ENCODE peak calls at places on chromosomes 3 and 15, in five cellular contexts. One of them, this sample, is unnamed.

GRCh38 chr3:113439576-113439975 is 1.7 kb downstream of the CFAP44 start:
- DNase-seq in choroid plexus epithelial cell: peak; percentile 11
- DNase-seq in colonic mucosa: no peak
- DNase-seq in body of pancreas: no peak
- DNase-seq in HL-60: no peak
- DNase-seq in this sample: peak; percentile 4

GRCh38 chr3:33807190-33807589 is 8.8 kb downstream of the PDCD6IP start:
- DNase-seq in HL-60: no peak
- DNase-seq in body of pancreas: peak; percentile 55
- DNase-seq in choroid plexus epithelial cell: no peak
- DNase-seq in colonic mucosa: peak; percentile 75
- DNase-seq in this sample: no peak

GRCh38 chr3:21642433-21642832 is 108.6 kb downstream of the ZNF385D start:
- DNase-seq in choroid plexus epithelial cell: no peak
- DNase-seq in HL-60: no peak
- DNase-seq in colonic mucosa: no peak
- DNase-seq in body of pancreas: no peak
- DNase-seq in this sample: no peak

GRCh38 chr15:70566047-70566835 is 197.1 kb downstream of the UACA start:
- DNase-seq in choroid plexus epithelial cell: peak; percentile 57
- DNase-seq in body of pancreas: no peak
- DNase-seq in colonic mucosa: no peak
- DNase-seq in HL-60: no peak
- DNase-seq in this sample: no peak

GRCh38 chr15:90376789-90377188 is 11.3 kb upstream of the IQGAP1 start:
- DNase-seq in colonic mucosa: no peak
- DNase-seq in choroid plexus epithelial cell: no peak
- DNase-seq in HL-60: peak; percentile 60
- DNase-seq in body of pancreas: no peak
- DNase-seq in this sample: no peak

GRCh38 chr3:22959593-22959992 is 243.5 kb upstream of the UBE2E2 start:
- DNase-seq in body of pancreas: no peak
- DNase-seq in HL-60: no peak
- DNase-seq in colonic mucosa: no peak
- DNase-seq in choroid plexus epithelial cell: no peak
- DNase-seq in this sample: no peak

GRCh38 chr15:52480990-52481389 is 47.7 kb downstream of the MYO5A start:
- DNase-seq in colonic mucosa: no peak
- DNase-seq in HL-60: no peak
- DNase-seq in body of pancreas: no peak
- DNase-seq in choroid plexus epithelial cell: no peak
- DNase-seq in this sample: no peak

GRCh38 chr15:75966073-75966472 is 46.2 kb downstream of the NRG4 start:
- DNase-seq in colonic mucosa: no peak
- DNase-seq in HL-60: no peak
- DNase-seq in choroid plexus epithelial cell: peak; percentile 87
- DNase-seq in body of pancreas: no peak
- DNase-seq in this sample: no peak

GRCh38 chr15:90701880-90702630 is 15.1 kb upstream of the BLM start:
- DNase-seq in body of pancreas: no peak
- DNase-seq in HL-60: peak; percentile 68
- DNase-seq in choroid plexus epithelial cell: peak; percentile 35
- DNase-seq in colonic mucosa: no peak
- DNase-seq in this sample: no peak

GRCh38 chr15:92907880-92908279 is 7.8 kb downstream of the CHD2 start:
- DNase-seq in choroid plexus epithelial cell: peak; percentile 85
- DNase-seq in HL-60: no peak
- DNase-seq in body of pancreas: no peak
- DNase-seq in colonic mucosa: no peak
- DNase-seq in this sample: peak; percentile 8

GRCh38 chr3:81302045-81302444 is 459.4 kb downstream of the GBE1 start:
- DNase-seq in body of pancreas: peak; percentile 44
- DNase-seq in HL-60: peak; percentile 5
- DNase-seq in colonic mucosa: peak; percentile 29
- DNase-seq in choroid plexus epithelial cell: peak; percentile 80
- DNase-seq in this sample: no peak

GRCh38 chr15:72116680-72117447 is 1.1 kb downstream of the MYO9A start:
- DNase-seq in HL-60: peak; percentile 15
- DNase-seq in colonic mucosa: no peak
- DNase-seq in choroid plexus epithelial cell: peak; percentile 41
- DNase-seq in body of pancreas: peak; percentile 38
- DNase-seq in this sample: peak; percentile 26

GRCh38 chr3:55963611-55964010 is 476.5 kb upstream of the WNT5A start:
- DNase-seq in body of pancreas: no peak
- DNase-seq in HL-60: no peak
- DNase-seq in colonic mucosa: no peak
- DNase-seq in choroid plexus epithelial cell: no peak
- DNase-seq in this sample: no peak

GRCh38 chr3:260911-261310 is 64.3 kb downstream of the CHL1 start:
- DNase-seq in colonic mucosa: no peak
- DNase-seq in body of pancreas: no peak
- DNase-seq in choroid plexus epithelial cell: no peak
- DNase-seq in HL-60: no peak
- DNase-seq in this sample: no peak

GRCh38 chr3:48656061-48656840 is 6.4 kb downstream of the CELSR3 start:
- DNase-seq in colonic mucosa: peak; percentile 88
- DNase-seq in body of pancreas: peak; percentile 93
- DNase-seq in choroid plexus epithelial cell: peak; percentile 60
- DNase-seq in HL-60: peak; percentile 71
- DNase-seq in this sample: peak; percentile 69

GRCh38 chr3:179398574-179399249 is 51.2 kb downstream of the MFN1 start:
- DNase-seq in choroid plexus epithelial cell: peak; percentile 33
- DNase-seq in body of pancreas: no peak
- DNase-seq in colonic mucosa: no peak
- DNase-seq in HL-60: no peak
- DNase-seq in this sample: no peak

GRCh38 chr15:68997930-68998777 is 16.3 kb upstream of the NOX5 start:
- DNase-seq in colonic mucosa: no peak
- DNase-seq in body of pancreas: no peak
- DNase-seq in HL-60: no peak
- DNase-seq in choroid plexus epithelial cell: no peak
- DNase-seq in this sample: no peak

GRCh38 chr3:13655074-13655913 is 106.4 kb downstream of the FBLN2 start:
- DNase-seq in choroid plexus epithelial cell: peak; percentile 32
- DNase-seq in HL-60: no peak
- DNase-seq in colonic mucosa: no peak
- DNase-seq in body of pancreas: peak; percentile 63
- DNase-seq in this sample: no peak

GRCh38 chr3:172687501-172687900 is 23.4 kb downstream of the NCEH1 start:
- DNase-seq in HL-60: no peak
- DNase-seq in choroid plexus epithelial cell: no peak
- DNase-seq in body of pancreas: peak; percentile 30
- DNase-seq in colonic mucosa: no peak
- DNase-seq in this sample: no peak

GRCh38 chr15:48317221-48317620 is 14.0 kb upstream of the DUT start:
- DNase-seq in colonic mucosa: no peak
- DNase-seq in HL-60: no peak
- DNase-seq in body of pancreas: no peak
- DNase-seq in choroid plexus epithelial cell: no peak
- DNase-seq in this sample: no peak

GRCh38 chr15:65791335-65792129 is 561 bp downstream of the DENND4A start:
- DNase-seq in colonic mucosa: peak; percentile 65
- DNase-seq in choroid plexus epithelial cell: peak; percentile 42
- DNase-seq in body of pancreas: peak; percentile 88
- DNase-seq in HL-60: peak; percentile 29
- DNase-seq in this sample: peak; percentile 70

GRCh38 chr15:34644061-34644460 is 60.6 kb upstream of the GOLGA8B start:
- DNase-seq in colonic mucosa: no peak
- DNase-seq in HL-60: no peak
- DNase-seq in body of pancreas: no peak
- DNase-seq in choroid plexus epithelial cell: peak; percentile 99
- DNase-seq in this sample: no peak

GRCh38 chr3:142319094-142319493 is 93.7 kb upstream of the GK5 start:
- DNase-seq in body of pancreas: no peak
- DNase-seq in colonic mucosa: no peak
- DNase-seq in HL-60: no peak
- DNase-seq in choroid plexus epithelial cell: peak; percentile 71
- DNase-seq in this sample: no peak

GRCh38 chr3:137792633-137793271 is 28.6 kb downstream of the SOX14 start:
- DNase-seq in HL-60: peak; percentile 16
- DNase-seq in choroid plexus epithelial cell: peak; percentile 33
- DNase-seq in body of pancreas: peak; percentile 65
- DNase-seq in colonic mucosa: no peak
- DNase-seq in this sample: no peak

GRCh38 chr3:47852604-47853397 is 49.9 kb downstream of the DHX30 start:
- DNase-seq in body of pancreas: no peak
- DNase-seq in choroid plexus epithelial cell: no peak
- DNase-seq in colonic mucosa: no peak
- DNase-seq in HL-60: no peak
- DNase-seq in this sample: no peak

GRCh38 chr3:147410518-147411234 is 1.5 kb downstream of the ZIC1 start:
- DNase-seq in choroid plexus epithelial cell: peak; percentile 97
- DNase-seq in body of pancreas: no peak
- DNase-seq in HL-60: no peak
- DNase-seq in colonic mucosa: no peak
- DNase-seq in this sample: no peak

GRCh38 chr3:178915365-178915764 is 156.2 kb downstream of the ZMAT3 start:
- DNase-seq in body of pancreas: no peak
- DNase-seq in choroid plexus epithelial cell: no peak
- DNase-seq in HL-60: no peak
- DNase-seq in colonic mucosa: no peak
- DNase-seq in this sample: no peak

GRCh38 chr3:197583371-197583770 is 27.6 kb upstream of the BDH1 start:
- DNase-seq in HL-60: no peak
- DNase-seq in colonic mucosa: no peak
- DNase-seq in body of pancreas: no peak
- DNase-seq in choroid plexus epithelial cell: no peak
- DNase-seq in this sample: no peak

GRCh38 chr15:91844928-91845327 is 8.6 kb upstream of the SLCO3A1 start:
- DNase-seq in colonic mucosa: no peak
- DNase-seq in choroid plexus epithelial cell: no peak
- DNase-seq in HL-60: no peak
- DNase-seq in body of pancreas: no peak
- DNase-seq in this sample: no peak

GRCh38 chr3:183539821-183540220 is 15.7 kb downstream of the KLHL6 start:
- DNase-seq in choroid plexus epithelial cell: no peak
- DNase-seq in colonic mucosa: no peak
- DNase-seq in body of pancreas: no peak
- DNase-seq in HL-60: no peak
- DNase-seq in this sample: no peak

GRCh38 chr3:183541235-183541655 is 14.3 kb downstream of the KLHL6 start:
- DNase-seq in HL-60: no peak
- DNase-seq in choroid plexus epithelial cell: no peak
- DNase-seq in colonic mucosa: no peak
- DNase-seq in body of pancreas: no peak
- DNase-seq in this sample: no peak

GRCh38 chr3:183541738-183542137 is 13.8 kb downstream of the KLHL6 start:
- DNase-seq in choroid plexus epithelial cell: peak; percentile 37
- DNase-seq in HL-60: no peak
- DNase-seq in colonic mucosa: no peak
- DNase-seq in body of pancreas: no peak
- DNase-seq in this sample: no peak

GRCh38 chr3:183542355-183542754 is 13.2 kb downstream of the KLHL6 start:
- DNase-seq in choroid plexus epithelial cell: no peak
- DNase-seq in colonic mucosa: no peak
- DNase-seq in body of pancreas: no peak
- DNase-seq in HL-60: no peak
- DNase-seq in this sample: no peak

GRCh38 chr3:183540501-183541234 is 14.8 kb downstream of the KLHL6 start:
- DNase-seq in HL-60: peak; percentile 45
- DNase-seq in body of pancreas: no peak
- DNase-seq in colonic mucosa: no peak
- DNase-seq in choroid plexus epithelial cell: no peak
- DNase-seq in this sample: no peak
- H3K4me3 ChIP-seq in HL-60: no peak overlapping the region
- H3K4me3 ChIP-seq in body of pancreas: no peak overlapping the region
- H3K4me3 ChIP-seq in colonic mucosa: no peak overlapping the region
- H3K4me3 ChIP-seq in choroid plexus epithelial cell: no peak overlapping the region
- H3K4me3 ChIP-seq in this sample: no peak overlapping the region

DNA sequence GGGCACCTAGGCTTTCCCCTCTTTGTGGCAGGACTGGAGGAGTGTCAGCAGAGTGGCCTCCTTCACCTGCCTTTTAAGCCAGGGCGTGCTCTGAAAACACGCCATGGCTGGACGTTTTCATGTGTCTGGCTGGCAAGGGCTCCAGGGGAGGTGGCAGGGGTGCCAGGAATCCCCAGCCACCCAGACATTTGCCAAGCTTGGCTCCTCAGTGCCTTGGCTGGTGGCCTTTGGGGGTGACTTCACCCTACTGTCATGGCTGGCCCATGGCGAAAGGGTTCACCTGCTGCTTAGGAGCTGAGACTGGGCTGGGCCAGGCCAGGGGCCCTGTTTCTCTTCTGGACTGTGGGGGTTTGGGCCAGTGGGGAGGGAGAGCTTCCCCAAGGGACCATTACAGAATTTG is 17.6 kb downstream of the KLF13 start:
- DNase-seq in choroid plexus epithelial cell: no peak
- DNase-seq in colonic mucosa: no peak
- DNase-seq in body of pancreas: peak; percentile 61
- DNase-seq in HL-60: no peak
- DNase-seq in this sample: no peak
- H3K4me3 ChIP-seq in choroid plexus epithelial cell: no peak overlapping the region
- H3K4me3 ChIP-seq in colonic mucosa: no peak overlapping the region
- H3K4me3 ChIP-seq in body of pancreas: no peak overlapping the region
- H3K4me3 ChIP-seq in HL-60: no peak overlapping the region
- H3K4me3 ChIP-seq in this sample: no peak overlapping the region

DNA sequence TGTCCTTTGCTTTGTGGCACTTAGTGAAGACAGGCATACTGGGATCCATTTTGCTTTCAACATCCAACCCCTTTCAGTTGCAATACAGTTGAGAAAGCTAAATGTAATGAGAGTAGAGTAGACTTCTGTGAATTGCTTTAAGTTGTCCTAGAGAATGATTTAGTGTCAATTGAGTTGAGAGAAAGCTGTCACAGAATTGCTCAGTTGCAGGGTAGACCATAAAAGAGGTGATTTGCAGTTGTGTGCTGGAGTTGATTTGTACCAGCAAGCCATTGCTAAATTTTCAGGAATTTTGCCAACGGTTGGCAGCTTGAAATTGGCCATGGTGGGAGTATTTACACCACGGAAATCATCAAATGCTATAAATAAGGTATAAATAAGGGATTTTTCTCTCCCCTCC is 2.2 kb downstream of the ABHD5 start:
- DNase-seq in choroid plexus epithelial cell: no peak
- DNase-seq in HL-60: no peak
- DNase-seq in colonic mucosa: no peak
- DNase-seq in body of pancreas: no peak
- DNase-seq in this sample: no peak
- H3K4me3 ChIP-seq in choroid plexus epithelial cell: peak overlapping the region; percentile 80
- H3K4me3 ChIP-seq in HL-60: no peak overlapping the region
- H3K4me3 ChIP-seq in colonic mucosa: no peak overlapping the region
- H3K4me3 ChIP-seq in body of pancreas: no peak overlapping the region
- H3K4me3 ChIP-seq in this sample: no peak overlapping the region

DNA sequence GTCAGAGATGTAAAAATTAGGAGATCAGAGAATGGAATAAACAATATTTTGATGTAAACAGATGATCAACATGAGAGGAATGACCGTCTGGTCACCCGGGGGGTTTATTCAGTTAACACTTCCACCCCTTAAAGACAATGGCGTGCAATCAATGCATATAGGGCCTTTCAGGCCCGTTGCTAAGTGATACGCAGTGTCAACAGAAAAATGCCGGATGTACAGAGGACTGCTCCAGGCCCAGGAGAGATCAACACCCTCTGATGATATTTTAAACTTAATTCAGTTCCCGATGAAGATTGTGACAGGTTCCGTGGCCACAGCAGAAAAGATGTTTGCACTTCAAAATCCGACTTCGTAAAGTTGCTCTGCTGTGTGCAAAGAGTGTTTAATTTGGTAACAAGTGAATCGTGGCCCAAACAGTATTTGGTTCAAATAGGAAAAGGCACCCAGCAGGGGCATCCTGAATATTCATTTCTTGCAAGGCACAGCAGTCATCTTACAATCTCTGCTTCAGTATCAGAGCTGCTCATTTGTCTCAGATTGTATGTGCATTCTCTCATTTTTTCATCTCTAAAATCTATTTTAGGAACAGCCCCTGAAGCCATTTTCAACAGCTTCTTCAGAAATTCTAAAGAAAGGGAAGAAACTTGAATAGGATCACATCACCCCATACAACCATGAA is 72.6 kb downstream of the FOXB1 start:
- DNase-seq in colonic mucosa: no peak
- DNase-seq in HL-60: no peak
- DNase-seq in body of pancreas: no peak
- DNase-seq in choroid plexus epithelial cell: no peak
- DNase-seq in this sample: no peak
- H3K4me3 ChIP-seq in colonic mucosa: no peak overlapping the region
- H3K4me3 ChIP-seq in HL-60: no peak overlapping the region
- H3K4me3 ChIP-seq in body of pancreas: no peak overlapping the region
- H3K4me3 ChIP-seq in choroid plexus epithelial cell: no peak overlapping the region
- H3K4me3 ChIP-seq in this sample: no peak overlapping the region